ENCODE peak calls at places on chromosomes 12 and 14, in six cellular contexts. M, K, Z, I, X and C are unnamed samples.

GRCh38 chr12:1289371-1290155 is 298.5 kb downstream of the ERC1 start:
- DNase-seq in Z (no peak), M (no peak), I (no peak), X (no peak), K (no peak), C (no peak)

GRCh38 chr12:92002673-92003382 is 142.8 kb downstream of the BTG1 start:
- DNase-seq in Z (no peak), K (no peak), I (no peak), X (no peak), M (no peak), C (peak)

GRCh38 chr12:54029529-54030441 is 1.5 kb downstream of the HOXC6 start:
- DNase-seq in Z (peak), X (no peak), I (no peak), K (no peak), M (no peak), C (no peak)

GRCh38 chr12:56914256-56914655 is 20.0 kb downstream of the SDR9C7 start:
- DNase-seq in I (no peak), Z (no peak), M (no peak), X (no peak), K (no peak), C (no peak)

GRCh38 chr12:112347521-112347920 is 34.7 kb downstream of the HECTD4 start:
- DNase-seq in Z (no peak), K (no peak), I (no peak), X (no peak), M (no peak), C (no peak)

GRCh38 chr12:43147893-43148292 is 404.1 kb downstream of the ADAMTS20 start:
- DNase-seq in X (no peak), M (no peak), K (no peak), I (no peak), Z (no peak), C (no peak)

GRCh38 chr12:59548930-59549329 is 46.9 kb upstream of the SLC16A7 start:
- DNase-seq in K (peak), Z (peak), M (no peak), X (no peak), I (no peak), C (no peak)

GRCh38 chr14:24710403-24711063 is 76.5 kb upstream of the GZMB start:
- DNase-seq in X (no peak), I (no peak), K (peak), M (peak), Z (peak), C (peak)

GRCh38 chr14:78131201-78131600 is 39.0 kb upstream of the NRXN3 start:
- DNase-seq in X (no peak), I (no peak), M (no peak), Z (no peak), K (no peak), C (no peak)

GRCh38 chr14:54301349-54301748 is 95.5 kb upstream of the CDKN3 start:
- DNase-seq in I (peak), Z (no peak), M (no peak), X (no peak), K (no peak), C (no peak)

GRCh38 chr12:114679452-114679875 is 4.5 kb downstream of the TBX3 start:
- DNase-seq in I (no peak), M (no peak), X (no peak), K (no peak), Z (peak), C (no peak)

GRCh38 chr12:65098364-65098763 is 22.7 kb downstream of the WIF1 start:
- DNase-seq in I (no peak), Z (no peak), K (no peak), M (no peak), X (no peak), C (no peak)

GRCh38 chr12:50637870-50638481 is 125.9 kb upstream of the ATF1 start:
- DNase-seq in X (no peak), I (peak), K (no peak), Z (peak), M (no peak), C (no peak)

GRCh38 chr14:65840786-65841185 is 428.3 kb downstream of the FUT8 start:
- DNase-seq in M (no peak), I (no peak), K (no peak), Z (no peak), X (no peak), C (no peak)

GRCh38 chr14:49892636-49893308 is at the start of gene ARF6:
- DNase-seq in X (peak), I (peak), M (peak), K (peak), Z (peak), C (peak)
- TF ChIP-seq CTCF in X (peak), I (no peak), M (no peak), K (peak), Z (no peak), C (no peak)

GRCh38 chr12:26918321-26919215 is 19.2 kb downstream of the INTS13 start:
- DNase-seq in K (no peak), M (no peak), I (no peak), Z (no peak), X (no peak), C (no peak)
- TF ChIP-seq CTCF in K (no peak), M (no peak), I (no peak), Z (no peak), X (peak), C (no peak)

GRCh38 chr12:132284071-132284492 is 45.3 kb downstream of the GALNT9 start:
- DNase-seq in K (no peak), X (no peak), M (no peak), I (no peak), Z (no peak), C (no peak)
- TF ChIP-seq CTCF in K (no peak), X (peak), M (no peak), I (no peak), Z (peak), C (no peak)

GRCh38 chr12:45121224-45121623 is 70.3 kb upstream of the DBX2 start:
- DNase-seq in M (no peak), K (no peak), I (no peak), X (no peak), Z (peak), C (no peak)
- TF ChIP-seq CTCF in M (no peak), K (no peak), I (no peak), X (no peak), Z (peak), C (peak)

DNA sequence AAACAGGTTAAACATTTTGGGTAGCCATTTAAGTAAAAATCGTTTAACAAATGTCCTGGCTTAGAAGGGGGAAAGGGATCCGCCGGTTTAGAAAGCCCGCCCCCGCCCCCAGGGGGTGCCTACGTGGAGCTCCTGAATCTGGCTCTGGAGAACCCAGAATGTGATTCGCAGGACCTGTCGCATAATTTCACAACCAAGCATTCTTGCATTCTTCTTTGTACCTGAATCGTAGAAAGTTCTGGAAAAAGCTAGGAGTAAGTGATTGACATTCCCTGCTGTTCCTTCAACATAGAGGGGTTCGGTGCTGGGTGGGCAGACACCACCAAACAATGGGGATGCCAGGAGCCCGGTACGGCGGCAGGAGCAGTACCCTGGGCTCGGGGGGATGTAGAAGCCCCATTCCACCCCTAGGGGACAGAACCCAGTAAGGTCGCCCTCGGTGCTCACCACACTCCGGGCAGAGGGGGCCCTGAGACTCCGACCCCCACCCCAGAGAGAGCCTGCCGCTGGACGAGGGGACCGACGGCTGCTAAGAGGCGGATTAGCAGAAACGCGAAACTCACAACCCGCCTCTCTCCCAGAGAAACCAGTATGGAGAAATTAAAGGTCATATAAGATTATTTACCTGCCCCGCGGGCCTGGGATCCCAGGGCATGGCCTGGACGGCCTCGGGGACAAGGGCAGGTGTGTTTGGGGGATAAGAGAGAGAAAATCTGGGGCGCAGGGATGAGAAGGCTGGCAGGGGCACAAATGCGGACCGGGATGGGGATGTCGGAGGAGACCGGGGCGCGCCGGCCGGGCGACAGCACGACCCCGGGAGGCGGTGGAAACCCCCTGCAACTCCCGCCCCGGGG is 547 bp downstream of the CSRP2 start:
- DNase-seq in I (no peak), K (peak), X (no peak), M (peak), Z (peak), C (peak)
- TF ChIP-seq CTCF in I (no peak), K (no peak), X (peak), M (no peak), Z (peak), C (peak)

GRCh38 chr12:80271770-80272169 is 172.3 kb upstream of the PTPRQ start:
- DNase-seq in M (no peak), Z (no peak), I (no peak), X (no peak), K (no peak), C (no peak)

GRCh38 chr12:80272516-80272915 is 171.5 kb upstream of the PTPRQ start:
- DNase-seq in X (no peak), K (no peak), M (no peak), I (no peak), Z (no peak), C (no peak)

GRCh38 chr12:80273144-80273543 is 170.9 kb upstream of the PTPRQ start:
- DNase-seq in K (no peak), I (no peak), M (no peak), Z (no peak), X (no peak), C (no peak)

GRCh38 chr12:80268924-80269749 is 169.8 kb downstream of the OTOGL start:
- DNase-seq in I (no peak), K (no peak), X (no peak), M (no peak), Z (no peak), C (no peak)

DNA sequence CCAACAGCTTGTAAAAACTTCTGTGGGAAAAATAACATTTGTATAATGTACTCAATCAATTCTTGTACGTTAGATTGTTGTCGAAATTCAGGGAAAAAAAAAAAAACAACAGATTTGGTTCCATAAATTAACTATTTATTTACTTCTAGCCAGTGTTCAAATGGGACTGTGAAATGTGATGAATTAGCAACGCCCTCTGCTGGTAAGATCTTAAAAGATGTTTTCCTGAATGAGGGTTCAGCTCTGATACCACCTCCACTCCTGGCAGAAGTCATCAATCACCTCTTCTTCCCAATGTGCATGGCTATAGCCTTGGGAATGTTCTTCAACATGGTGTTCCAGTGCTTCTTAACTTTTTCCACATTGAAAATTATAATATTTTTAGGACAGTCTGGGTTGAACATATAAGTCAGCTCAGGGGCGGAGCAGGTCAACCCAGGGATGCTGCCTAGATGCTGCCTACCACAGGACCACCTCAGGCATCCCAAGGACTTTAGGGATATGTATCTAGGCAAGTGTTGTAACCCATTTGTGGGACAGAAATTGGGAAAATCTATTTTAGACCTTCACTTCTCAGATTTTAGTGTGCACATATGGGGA is 170.7 kb downstream of the OTOGL start:
- DNase-seq in K (no peak), Z (peak), M (no peak), X (no peak), I (no peak), C (no peak)
- TF ChIP-seq CTCF in K (no peak), Z (peak), M (peak), X (peak), I (peak), C (peak)

GRCh38 chr14:43005807-43006206 is 1399.1 kb downstream of the LRFN5 start:
- DNase-seq in Z (peak), I (no peak), X (no peak), M (no peak), K (no peak), C (no peak)
- TF ChIP-seq CTCF in Z (peak), I (no peak), X (no peak), M (no peak), K (no peak), C (no peak)